ENCODE peak calls at places on chromosomes 13 and 19, in eight cellular contexts. One of them, this sample, is unnamed.

GRCh38 chr13:53499551-53499950 is 470.9 kb downstream of the OLFM4 start:
- DNase-seq in fibroblast of the aortic adventitia: no peak
- DNase-seq in stomach: no peak
- DNase-seq in BJ: no peak
- DNase-seq in body of pancreas: no peak
- DNase-seq in A549: no peak
- DNase-seq in neural crest cell: no peak
- DNase-seq in sigmoid colon: no peak
- DNase-seq in this sample: no peak

GRCh38 chr13:25406377-25406776 is 34.6 kb downstream of the ATP8A2 start:
- DNase-seq in fibroblast of the aortic adventitia: no peak
- DNase-seq in stomach: no peak
- DNase-seq in BJ: no peak
- DNase-seq in body of pancreas: no peak
- DNase-seq in A549: no peak
- DNase-seq in neural crest cell: no peak
- DNase-seq in sigmoid colon: no peak
- DNase-seq in this sample: no peak

GRCh38 chr13:79171131-79172061 is 234.7 kb downstream of the RBM26 start:
- DNase-seq in fibroblast of the aortic adventitia: no peak
- DNase-seq in stomach: no peak
- DNase-seq in BJ: no peak
- DNase-seq in body of pancreas: no peak
- DNase-seq in A549: no peak
- DNase-seq in neural crest cell: no peak
- DNase-seq in sigmoid colon: no peak
- DNase-seq in this sample: no peak

GRCh38 chr19:4730740-4731171 is 7.1 kb upstream of the DPP9 start:
- DNase-seq in fibroblast of the aortic adventitia: no peak
- DNase-seq in stomach: no peak
- DNase-seq in BJ: no peak
- DNase-seq in body of pancreas: peak; percentile 45
- DNase-seq in A549: peak; percentile 31
- DNase-seq in neural crest cell: peak; percentile 36
- DNase-seq in sigmoid colon: no peak
- DNase-seq in this sample: no peak

GRCh38 chr13:77002590-77003190 is 10.8 kb downstream of the CLN5 start:
- DNase-seq in fibroblast of the aortic adventitia: peak; percentile 67
- DNase-seq in stomach: no peak
- DNase-seq in BJ: no peak
- DNase-seq in body of pancreas: no peak
- DNase-seq in A549: peak; percentile 22
- DNase-seq in neural crest cell: no peak
- DNase-seq in sigmoid colon: no peak
- DNase-seq in this sample: no peak

GRCh38 chr19:10074153-10074552 is 12.0 kb upstream of the SHFL start:
- DNase-seq in fibroblast of the aortic adventitia: peak; percentile 29
- DNase-seq in stomach: no peak
- DNase-seq in BJ: no peak
- DNase-seq in body of pancreas: no peak
- DNase-seq in A549: no peak
- DNase-seq in neural crest cell: no peak
- DNase-seq in sigmoid colon: no peak
- DNase-seq in this sample: no peak

GRCh38 chr19:39308531-39309304 is 11.9 kb downstream of the LRFN1 start:
- DNase-seq in fibroblast of the aortic adventitia: no peak
- DNase-seq in stomach: no peak
- DNase-seq in BJ: no peak
- DNase-seq in body of pancreas: no peak
- DNase-seq in A549: no peak
- DNase-seq in neural crest cell: no peak
- DNase-seq in sigmoid colon: peak; percentile 22
- DNase-seq in this sample: peak; percentile 50

GRCh38 chr13:94309997-94310842 is 169.3 kb downstream of the DCT start:
- DNase-seq in fibroblast of the aortic adventitia: peak; percentile 96
- DNase-seq in stomach: no peak
- DNase-seq in BJ: peak; percentile 63
- DNase-seq in body of pancreas: no peak
- DNase-seq in A549: no peak
- DNase-seq in neural crest cell: no peak
- DNase-seq in sigmoid colon: no peak
- DNase-seq in this sample: no peak

GRCh38 chr13:43787998-43788397 is 1.2 kb upstream of the ENOX1 start:
- DNase-seq in fibroblast of the aortic adventitia: peak; percentile 70
- DNase-seq in stomach: no peak
- DNase-seq in BJ: no peak
- DNase-seq in body of pancreas: peak; percentile 34
- DNase-seq in A549: peak; percentile 36
- DNase-seq in neural crest cell: peak; percentile 40
- DNase-seq in sigmoid colon: no peak
- DNase-seq in this sample: no peak

GRCh38 chr19:40614595-40615411 is 13.6 kb downstream of the LTBP4 start:
- DNase-seq in fibroblast of the aortic adventitia: peak; percentile 95
- DNase-seq in stomach: peak; percentile 82
- DNase-seq in BJ: peak; percentile 87
- DNase-seq in body of pancreas: peak; percentile 56
- DNase-seq in A549: no peak
- DNase-seq in neural crest cell: no peak
- DNase-seq in sigmoid colon: peak; percentile 95
- DNase-seq in this sample: peak; percentile 87

GRCh38 chr13:40549500-40550094 is 116.8 kb downstream of the FOXO1 start:
- DNase-seq in fibroblast of the aortic adventitia: peak; percentile 91
- DNase-seq in stomach: no peak
- DNase-seq in BJ: peak; percentile 48
- DNase-seq in body of pancreas: no peak
- DNase-seq in A549: no peak
- DNase-seq in neural crest cell: no peak
- DNase-seq in sigmoid colon: peak; percentile 73
- DNase-seq in this sample: no peak

GRCh38 chr13:61410669-61411297 is 4.9 kb downstream of the PCDH20 start:
- DNase-seq in fibroblast of the aortic adventitia: peak; percentile 8
- DNase-seq in stomach: no peak
- DNase-seq in BJ: no peak
- DNase-seq in body of pancreas: no peak
- DNase-seq in A549: no peak
- DNase-seq in neural crest cell: no peak
- DNase-seq in sigmoid colon: no peak
- DNase-seq in this sample: no peak

GRCh38 chr13:75871059-75871458 is 234.9 kb downstream of the LMO7 start:
- DNase-seq in fibroblast of the aortic adventitia: peak; percentile 20
- DNase-seq in stomach: no peak
- DNase-seq in BJ: no peak
- DNase-seq in body of pancreas: no peak
- DNase-seq in A549: no peak
- DNase-seq in neural crest cell: no peak
- DNase-seq in sigmoid colon: no peak
- DNase-seq in this sample: no peak

GRCh38 chr13:77338329-77338728 is 11.4 kb upstream of the MYCBP2 start:
- DNase-seq in fibroblast of the aortic adventitia: no peak
- DNase-seq in stomach: no peak
- DNase-seq in BJ: no peak
- DNase-seq in body of pancreas: no peak
- DNase-seq in A549: no peak
- DNase-seq in neural crest cell: no peak
- DNase-seq in sigmoid colon: no peak
- DNase-seq in this sample: no peak

GRCh38 chr13:71378992-71379905 is 487.8 kb downstream of the DACH1 start:
- DNase-seq in fibroblast of the aortic adventitia: no peak
- DNase-seq in stomach: no peak
- DNase-seq in BJ: no peak
- DNase-seq in body of pancreas: no peak
- DNase-seq in A549: no peak
- DNase-seq in neural crest cell: no peak
- DNase-seq in sigmoid colon: no peak
- DNase-seq in this sample: no peak

GRCh38 chr13:85586856-85587255 is 212.4 kb downstream of the SLITRK6 start:
- DNase-seq in fibroblast of the aortic adventitia: no peak
- DNase-seq in stomach: no peak
- DNase-seq in BJ: no peak
- DNase-seq in body of pancreas: no peak
- DNase-seq in A549: no peak
- DNase-seq in neural crest cell: no peak
- DNase-seq in sigmoid colon: no peak
- DNase-seq in this sample: no peak

GRCh38 chr13:31945202-31945978 is 86.2 kb upstream of the FRY start:
- DNase-seq in fibroblast of the aortic adventitia: peak; percentile 79
- DNase-seq in stomach: peak; percentile 67
- DNase-seq in BJ: peak; percentile 62
- DNase-seq in body of pancreas: peak; percentile 89
- DNase-seq in A549: no peak
- DNase-seq in neural crest cell: no peak
- DNase-seq in sigmoid colon: peak; percentile 79
- DNase-seq in this sample: no peak

GRCh38 chr19:12331211-12331941 is 2.1 kb downstream of the ZNF563 start:
- DNase-seq in fibroblast of the aortic adventitia: no peak
- DNase-seq in stomach: no peak
- DNase-seq in BJ: no peak
- DNase-seq in body of pancreas: no peak
- DNase-seq in A549: no peak
- DNase-seq in neural crest cell: no peak
- DNase-seq in sigmoid colon: no peak
- DNase-seq in this sample: no peak

GRCh38 chr13:23183292-23183691 is 2.5 kb downstream of the SGCG start:
- DNase-seq in fibroblast of the aortic adventitia: no peak
- DNase-seq in stomach: no peak
- DNase-seq in BJ: no peak
- DNase-seq in body of pancreas: no peak
- DNase-seq in A549: no peak
- DNase-seq in neural crest cell: no peak
- DNase-seq in sigmoid colon: no peak
- DNase-seq in this sample: no peak
- TF ChIP-seq CTCF in fibroblast of the aortic adventitia: no peak
- TF ChIP-seq CTCF in stomach: no peak
- TF ChIP-seq CTCF in BJ: no peak
- TF ChIP-seq CTCF in body of pancreas: no peak
- TF ChIP-seq CTCF in A549: no peak
- TF ChIP-seq CTCF in neural crest cell: no peak
- TF ChIP-seq CTCF in sigmoid colon: no peak
- TF ChIP-seq CTCF in this sample: no peak

GRCh38 chr19:534088-534487 is 2.5 kb downstream of the CDC34 start:
- DNase-seq in fibroblast of the aortic adventitia: no peak
- DNase-seq in stomach: no peak
- DNase-seq in BJ: no peak
- DNase-seq in body of pancreas: no peak
- DNase-seq in A549: no peak
- DNase-seq in neural crest cell: no peak
- DNase-seq in sigmoid colon: peak; percentile 64
- DNase-seq in this sample: no peak
- TF ChIP-seq CTCF in fibroblast of the aortic adventitia: no peak
- TF ChIP-seq CTCF in stomach: no peak
- TF ChIP-seq CTCF in BJ: peak; percentile 3
- TF ChIP-seq CTCF in body of pancreas: no peak
- TF ChIP-seq CTCF in A549: no peak
- TF ChIP-seq CTCF in neural crest cell: no peak
- TF ChIP-seq CTCF in sigmoid colon: no peak
- TF ChIP-seq CTCF in this sample: no peak

GRCh38 chr13:98869408-98870090 is 108.3 kb downstream of the DOCK9 start:
- DNase-seq in fibroblast of the aortic adventitia: peak; percentile 6
- DNase-seq in stomach: peak; percentile 29
- DNase-seq in BJ: no peak
- DNase-seq in body of pancreas: peak; percentile 24
- DNase-seq in A549: no peak
- DNase-seq in neural crest cell: no peak
- DNase-seq in sigmoid colon: no peak
- DNase-seq in this sample: no peak
- TF ChIP-seq CTCF in fibroblast of the aortic adventitia: peak; percentile 25
- TF ChIP-seq CTCF in stomach: no peak
- TF ChIP-seq CTCF in BJ: no peak
- TF ChIP-seq CTCF in body of pancreas: no peak
- TF ChIP-seq CTCF in A549: peak; percentile 27
- TF ChIP-seq CTCF in neural crest cell: peak; percentile 49
- TF ChIP-seq CTCF in sigmoid colon: no peak
- TF ChIP-seq CTCF in this sample: peak; percentile 68

GRCh38 chr19:34480491-34480890 is 1.1 kb upstream of the WTIP start:
- DNase-seq in fibroblast of the aortic adventitia: no peak
- DNase-seq in stomach: no peak
- DNase-seq in BJ: no peak
- DNase-seq in body of pancreas: no peak
- DNase-seq in A549: no peak
- DNase-seq in neural crest cell: no peak
- DNase-seq in sigmoid colon: no peak
- DNase-seq in this sample: peak; percentile 86
- TF ChIP-seq CTCF in fibroblast of the aortic adventitia: no peak
- TF ChIP-seq CTCF in stomach: no peak
- TF ChIP-seq CTCF in BJ: no peak
- TF ChIP-seq CTCF in body of pancreas: no peak
- TF ChIP-seq CTCF in A549: no peak
- TF ChIP-seq CTCF in neural crest cell: no peak
- TF ChIP-seq CTCF in sigmoid colon: no peak
- TF ChIP-seq CTCF in this sample: no peak

DNA sequence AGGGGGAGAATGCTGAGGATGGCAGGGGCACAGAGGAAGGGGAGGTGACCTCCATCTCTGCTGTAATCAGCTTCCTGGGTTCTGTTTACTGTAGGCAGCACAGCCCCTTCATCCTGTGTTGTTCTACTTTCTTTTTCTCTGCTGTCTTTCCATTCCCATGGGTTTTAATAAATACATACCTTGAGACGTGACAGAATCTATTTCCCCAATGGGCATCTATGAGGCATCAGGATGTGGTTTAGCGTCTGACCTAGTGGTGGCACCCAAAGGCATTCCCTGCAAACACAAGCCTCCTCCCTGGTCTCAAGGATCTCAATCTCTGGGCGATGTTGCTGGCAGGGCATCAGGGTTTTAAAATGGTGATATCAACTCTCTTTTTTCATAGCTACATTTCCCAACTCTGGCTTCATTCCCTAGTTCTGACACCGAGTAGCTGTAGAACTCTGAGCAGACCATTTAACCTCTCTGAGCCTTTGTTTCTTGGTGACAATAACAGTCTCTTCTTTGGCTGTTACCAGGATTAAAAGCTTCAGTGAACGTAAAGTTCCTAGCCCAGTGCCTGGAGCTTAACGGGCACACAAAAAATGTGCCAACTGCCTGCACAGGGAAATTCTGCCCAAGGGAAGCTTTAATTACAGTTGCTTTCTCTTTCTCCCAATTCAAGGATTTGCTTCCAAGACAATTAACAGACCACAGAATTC is 60.9 kb downstream of the ALOX5AP start:
- DNase-seq in fibroblast of the aortic adventitia: peak; percentile 76
- DNase-seq in stomach: no peak
- DNase-seq in BJ: no peak
- DNase-seq in body of pancreas: peak; percentile 21
- DNase-seq in A549: peak; percentile 25
- DNase-seq in neural crest cell: no peak
- DNase-seq in sigmoid colon: peak; percentile 62
- DNase-seq in this sample: no peak
- TF ChIP-seq CTCF in fibroblast of the aortic adventitia: no peak
- TF ChIP-seq CTCF in stomach: no peak
- TF ChIP-seq CTCF in BJ: peak; percentile 5
- TF ChIP-seq CTCF in body of pancreas: no peak
- TF ChIP-seq CTCF in A549: no peak
- TF ChIP-seq CTCF in neural crest cell: no peak
- TF ChIP-seq CTCF in sigmoid colon: no peak
- TF ChIP-seq CTCF in this sample: peak; percentile 44

This sample was measured in chondrocyte.